ENCODE peak calls at places on chromosomes 3 and 15, in seven cellular contexts. Q, L, P, X, I, J and Z are unnamed samples.

GRCh38 chr3:88203537-88204143 is 53.9 kb downstream of the C3orf38 start:
- DNase-seq in Q (peak), L (peak), P (peak), X (peak), I (peak), J (peak), Z (peak)

GRCh38 chr15:63072809-63073277 is 30.3 kb downstream of the TPM1 start:
- DNase-seq in Q (no peak), L (no peak), P (no peak), X (no peak), I (no peak), J (no peak), Z (no peak)

GRCh38 chr3:71112576-71112975 is 471.0 kb downstream of the FOXP1 start:
- DNase-seq in Q (no peak), L (no peak), P (no peak), X (no peak), I (no peak), J (no peak), Z (no peak)

GRCh38 chr3:39021465-39022274 is 30.1 kb downstream of the SCN11A start:
- DNase-seq in Q (no peak), L (no peak), P (no peak), X (no peak), I (no peak), J (no peak), Z (no peak)

GRCh38 chr3:130773371-130773770 is 26.7 kb upstream of the PIK3R4 start:
- DNase-seq in Q (no peak), L (no peak), P (peak), X (no peak), I (no peak), J (no peak), Z (no peak)

GRCh38 chr15:65666257-65666656 is 44.5 kb downstream of the SLC24A1 start:
- DNase-seq in Q (no peak), L (no peak), P (peak), X (no peak), I (no peak), J (no peak), Z (no peak)

GRCh38 chr3:29514170-29514569 is 233.3 kb downstream of the RBMS3 start:
- DNase-seq in Q (no peak), L (no peak), P (peak), X (no peak), I (no peak), J (no peak), Z (no peak)

GRCh38 chr3:79085166-79085565 is 682.6 kb downstream of the ROBO1 start:
- DNase-seq in Q (no peak), L (no peak), P (peak), X (no peak), I (no peak), J (no peak), Z (no peak)

GRCh38 chr15:74445816-74446763 is 12.3 kb upstream of the SEMA7A start:
- DNase-seq in Q (no peak), L (no peak), P (no peak), X (no peak), I (no peak), J (no peak), Z (no peak)

GRCh38 chr15:80429964-80430363 is 25.8 kb downstream of the ARNT2 start:
- DNase-seq in Q (no peak), L (no peak), P (no peak), X (no peak), I (no peak), J (no peak), Z (no peak)

GRCh38 chr3:127059032-127059560 is 76.2 kb downstream of the PLXNA1 start:
- DNase-seq in Q (no peak), L (no peak), P (peak), X (no peak), I (no peak), J (no peak), Z (no peak)

GRCh38 chr3:99114565-99115291 is 213.2 kb upstream of the DCBLD2 start:
- DNase-seq in Q (no peak), L (no peak), P (peak), X (no peak), I (no peak), J (no peak), Z (peak)

GRCh38 chr15:99668533-99669182 is 64.6 kb downstream of the LYSMD4 start:
- DNase-seq in Q (no peak), L (no peak), P (no peak), X (no peak), I (no peak), J (no peak), Z (no peak)